ENCODE peak calls at places on chromosomes 2 and 18, in four cellular contexts. I, U, J and L are unnamed samples.

GRCh38 chr2:8578335-8579244 is 103.3 kb upstream of the ID2 start:
- DNase-seq in U (no peak), I (no peak), J (peak; percentile 16), L (no peak)

GRCh38 chr18:26448714-26449159 is 99.6 kb downstream of the KCTD1 start:
- DNase-seq in I (no peak), J (no peak), U (no peak), L (no peak)

GRCh38 chr2:102724016-102724490 is 37.8 kb upstream of the TMEM182 start:
- DNase-seq in I (no peak), U (no peak), J (no peak), L (no peak)

GRCh38 chr2:44938287-44939073 is 3.0 kb upstream of the SIX3 start:
- DNase-seq in I (no peak), J (no peak), U (peak; percentile 85), L (no peak)

GRCh38 chr2:181105562-181105961 is 125.2 kb downstream of the UBE2E3 start:
- DNase-seq in J (peak; percentile 13), U (no peak), I (no peak), L (no peak)

GRCh38 chr18:29849145-29849544 is 1193.4 kb downstream of the DSC3 start:
- DNase-seq in J (peak; percentile 8), U (no peak), I (no peak), L (peak; percentile 39)

GRCh38 chr18:25058520-25058919 is 293.4 kb downstream of the ZNF521 start:
- DNase-seq in I (no peak), J (no peak), U (no peak), L (no peak)

GRCh38 chr18:56108486-56109367 is 520.7 kb upstream of the TCF4 start:
- DNase-seq in U (no peak), J (peak; percentile 24), I (no peak), L (no peak)

GRCh38 chr2:164928101-164928673 is 27.1 kb downstream of the SLC38A11 start:
- DNase-seq in I (no peak), U (no peak), J (no peak), L (no peak)

GRCh38 chr2:177239934-177240600 is 24.5 kb downstream of the NFE2L2 start:
- DNase-seq in U (no peak), I (peak; percentile 27), J (peak; percentile 58), L (no peak)

GRCh38 chr2:101386599-101387150 is 628 bp downstream of the CREG2 start:
- DNase-seq in U (peak; percentile 21), J (no peak), I (no peak), L (no peak)

GRCh38 chr2:15412779-15413178 is 148.4 kb downstream of the NBAS start:
- DNase-seq in U (no peak), J (no peak), I (no peak), L (no peak)

GRCh38 chr2:133888816-133889215 is 320.6 kb upstream of the NCKAP5 start:
- DNase-seq in U (no peak), I (no peak), J (no peak), L (no peak)

GRCh38 chr18:7596133-7596532 is 29.0 kb downstream of the PTPRM start:
- DNase-seq in J (no peak), I (no peak), U (no peak), L (peak; percentile 17)

GRCh38 chr2:203534486-203535077 is 519 bp downstream of the RAPH1 start:
- DNase-seq in I (no peak), U (no peak), J (peak; percentile 33), L (no peak)

GRCh38 chr2:195795879-195796278 is 138.9 kb downstream of the SLC39A10 start:
- DNase-seq in I (no peak), U (no peak), J (no peak), L (no peak)

GRCh38 chr2:216426938-216427337 is 14.7 kb downstream of the SMARCAL1 start:
- DNase-seq in I (no peak), U (no peak), J (peak; percentile 82), L (peak; percentile 33)

GRCh38 chr2:63569740-63570139 is 18.5 kb downstream of the WDPCP start:
- DNase-seq in J (no peak), I (no peak), U (no peak), L (no peak)

GRCh38 chr2:60843006-60843405 is 38.4 kb upstream of the REL start:
- DNase-seq in I (no peak), J (no peak), U (no peak), L (no peak)

GRCh38 chr2:40282428-40282827 is 169.5 kb downstream of the SLC8A1 start:
- DNase-seq in U (no peak), J (no peak), I (no peak), L (no peak)

GRCh38 chr2:42047488-42048317 is at the start of gene PKDCC:
- DNase-seq in U (peak; percentile 95), I (no peak), J (peak; percentile 83), L (no peak)

GRCh38 chr2:37168217-37168981 is 11.6 kb upstream of the EIF2AK2 start:
- DNase-seq in I (no peak), J (peak; percentile 39), U (peak; percentile 56), L (no peak)

GRCh38 chr2:98912957-98913915 is 22.8 kb downstream of the CRACDL start:
- DNase-seq in U (no peak), J (peak; percentile 83), I (no peak), L (peak; percentile 80)

GRCh38 chr2:38685116-38685735 is 19.3 kb downstream of the GALM start:
- DNase-seq in I (no peak), U (no peak), J (no peak), L (no peak)

GRCh38 chr2:10317646-10318045 is 14.9 kb downstream of the HPCAL1 start:
- DNase-seq in J (no peak), I (no peak), U (peak; percentile 31), L (no peak)

GRCh38 chr2:217941339-217941738 is 61.5 kb downstream of the TNS1 start:
- DNase-seq in J (no peak), U (no peak), I (no peak), L (no peak)

GRCh38 chr2:695111-695510 is 17.9 kb upstream of the TMEM18 start:
- DNase-seq in U (no peak), J (no peak), I (no peak), L (no peak)

GRCh38 chr2:159101755-159102489 is 133.5 kb downstream of the TANC1 start:
- DNase-seq in J (no peak), I (no peak), U (no peak), L (no peak)

GRCh38 chr2:172285010-172285621 is 142.3 kb upstream of the ITGA6 start:
- DNase-seq in J (peak; percentile 86), U (peak; percentile 92), I (no peak), L (no peak)
- H3K27ac ChIP-seq in J (peak overlapping the region; percentile 64), U (peak overlapping the region; percentile 92), I (peak overlapping the region; percentile 50), L (no peak overlapping the region)

GRCh38 chr2:43368483-43369385 is 142.3 kb upstream of the ZFP36L2 start:
- DNase-seq in I (no peak), J (peak; percentile 61), U (no peak), L (no peak)
- H3K27me3 ChIP-seq in I (no peaks in the 10 kb centered on the region), J (no peaks in the 10 kb centered on the region), U (no peaks in the 10 kb centered on the region), L (no peaks in the 10 kb centered on the region)

DNA sequence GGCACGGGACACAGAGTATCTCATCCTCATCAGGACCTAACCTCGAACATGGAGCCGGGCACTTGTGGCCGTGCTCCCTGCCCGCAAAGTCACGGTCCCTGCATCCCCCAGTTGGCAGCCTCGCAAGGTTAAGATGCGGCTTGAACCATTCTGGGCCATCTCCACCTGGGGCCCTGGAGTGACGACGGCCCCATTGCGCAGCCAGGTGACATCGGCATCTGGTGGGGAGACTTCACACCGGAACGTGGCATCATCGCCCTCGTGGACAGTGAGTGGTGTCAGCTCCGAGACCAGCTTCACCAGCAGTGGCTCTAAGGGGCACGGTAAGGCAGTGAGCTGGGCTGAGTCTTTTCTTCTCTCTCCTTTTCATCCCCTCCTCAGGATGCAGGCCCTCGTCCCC is 12.6 kb downstream of the TMEM198 start:
- DNase-seq in I (no peak), J (no peak), U (no peak), L (no peak)
- H3K27ac ChIP-seq in I (no peak overlapping the region), J (no peak overlapping the region), U (no peak overlapping the region), L (no peak overlapping the region)

GRCh38 chr2:229672021-229672420 is 42.3 kb downstream of the DNER start:
- DNase-seq in U (no peak), J (no peak), I (no peak), L (no peak)
- H3K27me3 ChIP-seq in U (no peaks in the 10 kb centered on the region), J (no peaks in the 10 kb centered on the region), I (no peaks in the 10 kb centered on the region), L (no peaks in the 10 kb centered on the region)

GRCh38 chr2:238285653-238286082 is 2.7 kb downstream of the PER2 start:
- DNase-seq in J (peak; percentile 94), I (peak; percentile 20), U (peak; percentile 65), L (peak; percentile 85)
- H3K27ac ChIP-seq in J (peak overlapping the region; percentile 97), I (peak overlapping the region; percentile 94), U (no peak overlapping the region), L (peak overlapping the region; percentile 98)

GRCh38 chr2:161419338-161419965 is 3.4 kb downstream of the TBR1 start:
- DNase-seq in U (no peak), J (no peak), I (no peak), L (no peak)

GRCh38 chr2:161417428-161418274 is 1.6 kb downstream of the TBR1 start:
- DNase-seq in I (no peak), U (peak; percentile 23), J (no peak), L (no peak)

GRCh38 chr2:161420406-161421025 is 4.4 kb downstream of the TBR1 start:
- DNase-seq in J (no peak), U (peak; percentile 27), I (no peak), L (no peak)

GRCh38 chr2:161418275-161418714 is 2.2 kb downstream of the TBR1 start:
- DNase-seq in J (no peak), I (no peak), U (no peak), L (no peak)

GRCh38 chr2:161418715-161419337 is 2.7 kb downstream of the TBR1 start:
- DNase-seq in I (no peak), U (peak; percentile 82), J (peak; percentile 19), L (no peak)
- H3K27me3 ChIP-seq in I (peaks cover 70% of the 10 kb centered on the region), U (peaks cover 100% of the 10 kb centered on the region), J (peaks cover 83% of the 10 kb centered on the region), L (peaks cover 100% of the 10 kb centered on the region)

GRCh38 chr2:188628989-188629889 is 337.6 kb downstream of the GULP1 start:
- DNase-seq in U (peak; percentile 55), J (peak; percentile 77), I (no peak), L (peak; percentile 81)

GRCh38 chr2:188634656-188635055 is 339.5 kb upstream of the COL3A1 start:
- DNase-seq in J (no peak), U (no peak), I (no peak), L (no peak)

GRCh38 chr2:188631037-188631794 is 339.5 kb downstream of the GULP1 start:
- DNase-seq in I (no peak), U (no peak), J (peak; percentile 32), L (no peak)

GRCh38 chr2:188623995-188624643 is 332.4 kb downstream of the GULP1 start:
- DNase-seq in U (no peak), J (peak; percentile 87), I (no peak), L (peak; percentile 41)

GRCh38 chr2:188629890-188630483 is 338.3 kb downstream of the GULP1 start:
- DNase-seq in I (no peak), J (peak; percentile 83), U (peak; percentile 3), L (no peak)
- H3K27ac ChIP-seq in I (peak overlapping the region; percentile 31), J (no peak overlapping the region), U (peak overlapping the region; percentile 2), L (no peak overlapping the region)